ENCODE peak calls at places on chromosomes 16 and 17, in six cellular contexts. K, R, D, U, J and O are unnamed samples.
A peak's percentile ranks its signal among the peaks of the same experiment; 100 is the strongest.

GRCh38 chr17:48530208-48530886 is 464 bp downstream of the HOXB1 start:
- DNase-seq in D (no peak), U (peak; percentile 37), J (no peak), R (no peak), K (no peak), O (no peak)

GRCh38 chr16:88928405-88929375 is 48.3 kb downstream of the CBFA2T3 start:
- DNase-seq in R (no peak), K (no peak), U (no peak), J (no peak), D (no peak), O (no peak)

GRCh38 chr17:59000022-59000421 is 106.7 kb downstream of the TRIM37 start:
- DNase-seq in U (no peak), D (no peak), K (no peak), R (no peak), J (no peak), O (no peak)

GRCh38 chr17:57671546-57672204 is 73.4 kb downstream of the CCDC182 start:
- DNase-seq in U (peak; percentile 84), R (peak; percentile 81), D (peak; percentile 73), K (peak; percentile 76), J (peak; percentile 88), O (peak; percentile 10)

GRCh38 chr16:58418601-58419000 is 26.3 kb downstream of the GINS3 start:
- DNase-seq in R (peak; percentile 76), U (no peak), K (no peak), J (no peak), D (peak; percentile 74), O (no peak)

GRCh38 chr17:7435676-7436555 is 681 bp downstream of the TMEM102 start:
- DNase-seq in U (peak; percentile 81), R (no peak), J (peak; percentile 46), D (peak; percentile 45), K (peak; percentile 78), O (no peak)

GRCh38 chr16:30470170-30470512 is 2.4 kb upstream of the ITGAL start:
- DNase-seq in D (no peak), J (no peak), R (no peak), K (no peak), U (no peak), O (no peak)

GRCh38 chr17:67200727-67201301 is 44.2 kb downstream of the HELZ start:
- DNase-seq in K (no peak), D (no peak), R (no peak), U (no peak), J (no peak), O (no peak)

GRCh38 chr16:5509794-5510193 is 412.2 kb upstream of the EEF2KMT start:
- DNase-seq in R (no peak), K (no peak), D (no peak), J (no peak), U (peak; percentile 56), O (no peak)

GRCh38 chr17:70564006-70564620 is 394.8 kb downstream of the KCNJ2 start:
- DNase-seq in U (no peak), K (no peak), J (no peak), D (no peak), R (no peak), O (no peak)

GRCh38 chr16:51095114-51095872 is 55.8 kb downstream of the SALL1 start:
- DNase-seq in U (no peak), K (no peak), D (no peak), R (no peak), J (no peak), O (no peak)

GRCh38 chr17:79836952-79837887 is 2.0 kb downstream of the CBX4 start:
- DNase-seq in U (peak; percentile 92), D (peak; percentile 81), R (peak; percentile 71), K (peak; percentile 78), J (peak; percentile 78), O (peak; percentile 70)

GRCh38 chr17:35627417-35627816 is 40.3 kb downstream of the AP2B1 start:
- DNase-seq in K (no peak), R (no peak), U (no peak), D (no peak), J (no peak), O (no peak)

GRCh38 chr17:40373324-40373723 is 8.8 kb upstream of the GJD3 start:
- DNase-seq in K (no peak), J (no peak), R (no peak), D (no peak), U (no peak), O (peak; percentile 72)

GRCh38 chr17:43359469-43360105 is 39.2 kb upstream of the ARL4D start:
- DNase-seq in R (no peak), U (no peak), K (no peak), J (no peak), D (no peak), O (no peak)
- H3K27ac ChIP-seq in R (peak overlapping the region; percentile 97), U (peak overlapping the region; percentile 95), K (peak overlapping the region; percentile 98), J (no peak overlapping the region), D (peak overlapping the region; percentile 98), O (peak overlapping the region; percentile 96)

DNA sequence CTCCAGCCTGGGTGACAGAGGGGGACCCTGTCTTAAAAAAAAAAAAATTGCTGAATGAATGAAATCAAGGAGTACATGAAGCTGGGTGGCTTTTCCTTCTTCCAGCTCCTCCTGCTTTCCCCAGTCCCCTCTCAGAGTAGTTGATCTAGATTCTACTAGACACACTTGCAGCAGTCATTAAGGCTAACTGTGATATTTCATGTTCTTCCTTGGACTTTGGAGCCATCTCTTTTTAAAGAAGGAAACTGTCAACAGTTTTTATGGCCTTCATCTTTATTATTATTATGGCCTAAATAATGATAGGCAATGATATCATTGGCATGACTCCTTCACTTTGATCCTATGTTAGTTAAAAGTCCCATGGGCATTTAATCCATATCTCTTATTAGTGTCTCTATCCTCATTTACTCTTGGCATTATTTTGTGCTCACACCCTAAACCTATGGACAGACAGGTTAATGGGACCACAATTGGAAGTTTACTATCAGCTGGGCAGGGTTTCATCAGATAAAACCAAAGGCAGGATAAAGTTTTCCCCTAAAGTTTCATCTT is 9.7 kb downstream of the C17orf78 start:
- DNase-seq in K (no peak), J (no peak), D (no peak), R (no peak), U (no peak), O (no peak)
- H3K27ac ChIP-seq in K (no peak overlapping the region), J (no peak overlapping the region), D (no peak overlapping the region), R (no peak overlapping the region), U (peak overlapping the region; percentile 66), O (no peak overlapping the region)

GRCh38 chr16:14560523-14560922 is 69.5 kb downstream of the PARN start:
- DNase-seq in U (no peak), R (no peak), J (no peak), D (no peak), K (no peak), O (no peak)

GRCh38 chr16:14564323-14564722 is 65.7 kb downstream of the PARN start:
- DNase-seq in J (no peak), D (no peak), U (peak; percentile 77), K (no peak), R (no peak), O (peak; percentile 77)

GRCh38 chr16:14565688-14566025 is 64.4 kb downstream of the PARN start:
- DNase-seq in U (no peak), R (no peak), J (no peak), K (no peak), D (no peak), O (no peak)

GRCh38 chr16:14564881-14565687 is 65.0 kb downstream of the PARN start:
- DNase-seq in J (no peak), R (no peak), K (no peak), U (no peak), D (no peak), O (peak; percentile 22)

DNA sequence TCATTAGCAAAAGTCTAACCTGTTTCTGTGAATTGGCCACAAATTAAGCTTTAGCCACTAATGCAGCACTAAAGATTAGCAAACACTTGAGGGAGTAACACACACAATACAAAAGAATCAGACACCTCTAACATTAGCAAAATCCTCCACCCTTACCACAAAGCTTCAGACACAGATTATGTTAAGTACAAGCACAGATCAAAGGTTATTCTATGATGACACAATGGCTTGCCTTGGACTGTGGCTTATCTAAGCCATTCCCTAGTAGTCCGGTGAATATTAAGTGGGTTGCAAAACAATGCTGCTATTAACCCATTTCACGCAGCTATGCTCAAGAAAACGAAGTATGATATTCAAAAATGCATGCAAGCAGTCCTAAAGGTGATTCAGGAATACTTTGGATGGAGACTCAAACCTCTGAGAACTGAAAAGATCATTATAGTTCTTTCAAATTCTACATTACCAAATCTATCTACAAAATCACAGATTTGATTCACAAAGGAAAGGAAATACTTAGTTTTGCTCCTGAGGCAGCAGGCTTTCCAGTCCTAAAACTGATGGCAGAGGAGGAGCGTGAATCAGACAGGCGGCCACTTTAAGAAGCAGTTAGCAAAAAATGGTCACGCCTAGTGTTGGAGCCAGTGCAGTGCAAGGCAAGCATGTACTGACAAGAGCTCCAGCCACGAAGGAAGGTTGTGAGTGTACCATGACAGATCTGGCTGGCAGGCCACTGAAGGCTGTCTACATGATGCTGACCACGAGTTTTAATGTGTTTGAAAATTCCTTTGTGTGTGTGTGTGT is 67.2 kb downstream of the PARN start:
- DNase-seq in J (peak; percentile 40), R (peak; percentile 42), D (no peak), K (no peak), U (peak; percentile 64), O (peak; percentile 92)
- H3K27ac ChIP-seq in J (no peak overlapping the region), R (no peak overlapping the region), D (no peak overlapping the region), K (no peak overlapping the region), U (peak overlapping the region; percentile 76), O (peak overlapping the region; percentile 54)

GRCh38 chr16:87667946-87668345 is 65.6 kb downstream of the JPH3 start:
- DNase-seq in J (no peak), R (no peak), U (no peak), K (no peak), D (no peak), O (no peak)
- H3K27ac ChIP-seq in J (no peak overlapping the region), R (no peak overlapping the region), U (no peak overlapping the region), K (no peak overlapping the region), D (no peak overlapping the region), O (no peak overlapping the region)

GRCh38 chr17:17204635-17205231 is 1.4 kb downstream of the PLD6 start:
- DNase-seq in R (no peak), K (no peak), D (no peak), U (no peak), J (no peak), O (no peak)
- H3K27ac ChIP-seq in R (peak overlapping the region; percentile 62), K (peak overlapping the region; percentile 57), D (peak overlapping the region; percentile 87), U (peak overlapping the region; percentile 77), J (no peak overlapping the region), O (no peak overlapping the region)

GRCh38 chr16:81473561-81473960 is 29.0 kb downstream of the CMIP start:
- DNase-seq in J (no peak), K (no peak), R (no peak), U (no peak), D (peak; percentile 25), O (no peak)
- H3K27ac ChIP-seq in J (no peak overlapping the region), K (no peak overlapping the region), R (peak overlapping the region; percentile 29), U (peak overlapping the region; percentile 35), D (no peak overlapping the region), O (no peak overlapping the region)

GRCh38 chr16:2096853-2097620 is 38.7 kb downstream of the PKD1 start:
- DNase-seq in D (no peak), U (no peak), J (no peak), K (no peak), R (no peak), O (no peak)

DNA sequence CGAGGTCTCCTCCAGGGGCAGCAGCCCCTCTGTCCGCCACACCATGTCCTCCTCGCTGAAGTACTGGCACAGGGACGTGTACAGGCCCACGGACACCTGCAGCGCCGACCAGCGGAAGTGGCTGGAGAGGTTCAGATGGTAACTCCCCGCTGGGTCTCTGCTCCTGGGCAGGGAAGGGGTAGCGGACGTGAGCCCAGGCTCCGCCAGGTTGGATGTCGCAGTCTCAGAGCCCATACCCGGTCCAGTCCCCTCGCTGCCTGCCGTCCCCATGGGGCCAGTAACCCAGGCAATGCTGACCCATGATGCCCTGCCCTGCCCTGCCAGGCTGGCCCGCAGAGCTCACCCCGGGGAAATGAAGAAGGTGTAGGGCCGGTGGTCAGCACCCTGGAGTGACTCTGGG is 33.2 kb downstream of the PKD1 start:
- DNase-seq in R (no peak), K (no peak), D (no peak), J (no peak), U (no peak), O (no peak)
- H3K27ac ChIP-seq in R (no peak overlapping the region), K (no peak overlapping the region), D (no peak overlapping the region), J (no peak overlapping the region), U (no peak overlapping the region), O (no peak overlapping the region)